ENCODE peak calls at places on chromosomes 12 and 14, in eight cellular contexts. Y, L, G, I, O, X, N and S are unnamed samples.
A peak's percentile ranks its signal among the peaks of the same experiment; 100 is the strongest.

GRCh38 chr14:30291216-30291615 is 267.7 kb upstream of the G2E3 start:
- DNase-seq in Y (peak; percentile 68), L (no peak), G (no peak), I (no peak), O (no peak), X (peak; percentile 69), N (no peak), S (no peak)

GRCh38 chr12:90304231-90304630 is 595.6 kb upstream of the ATP2B1 start:
- DNase-seq in Y (no peak), L (no peak), G (no peak), I (no peak), O (no peak), X (no peak), N (no peak), S (no peak)

GRCh38 chr12:109393437-109394345 is 46.0 kb downstream of the MYO1H start:
- DNase-seq in Y (peak; percentile 73), L (peak; percentile 83), G (peak; percentile 27), I (peak; percentile 72), O (peak; percentile 75), X (peak; percentile 90), N (peak; percentile 29), S (no peak)

GRCh38 chr14:103846569-103847438 is 571 bp downstream of the PPP1R13B start:
- DNase-seq in Y (peak; percentile 31), L (no peak), G (no peak), I (peak; percentile 22), O (no peak), X (peak; percentile 33), N (no peak), S (no peak)

GRCh38 chr12:106815741-106816140 is 41.3 kb downstream of the RIC8B start:
- DNase-seq in Y (no peak), L (no peak), G (no peak), I (no peak), O (no peak), X (no peak), N (no peak), S (no peak)

GRCh38 chr12:66708704-66709443 is 30.0 kb upstream of the GRIP1 start:
- DNase-seq in Y (peak; percentile 21), L (no peak), G (no peak), I (peak; percentile 68), O (peak; percentile 42), X (peak; percentile 64), N (peak; percentile 2), S (no peak)

GRCh38 chr12:62919827-62920226 is 15.1 kb downstream of the PPM1H start:
- DNase-seq in Y (peak; percentile 12), L (peak; percentile 49), G (no peak), I (peak; percentile 20), O (no peak), X (peak; percentile 74), N (no peak), S (no peak)

GRCh38 chr14:76918176-76918750 is 92.1 kb downstream of the LRRC74A start:
- DNase-seq in Y (peak; percentile 95), L (no peak), G (peak; percentile 86), I (no peak), O (no peak), X (peak; percentile 91), N (peak; percentile 50), S (no peak)

GRCh38 chr12:76530531-76530930 is 29.0 kb downstream of the OSBPL8 start:
- DNase-seq in Y (no peak), L (no peak), G (no peak), I (no peak), O (no peak), X (no peak), N (no peak), S (no peak)